ENCODE peak calls at places on chromosomes 6 and 20, in four cellular contexts. One of them, this sample, is unnamed.

GRCh38 chr20:13868331-13868730 is 83.5 kb downstream of the NDUFAF5 start:
- DNase-seq in brain microvascular endothelial cell: peak
- DNase-seq in hepatocyte: no peak
- DNase-seq in globus pallidus: peak
- DNase-seq in this sample: no peak

GRCh38 chr20:25247666-25248500 is at the start of gene PYGB:
- DNase-seq in brain microvascular endothelial cell: peak
- DNase-seq in hepatocyte: peak
- DNase-seq in globus pallidus: peak
- DNase-seq in this sample: peak

GRCh38 chr20:37133952-37134351 is 38.2 kb upstream of the RBL1 start:
- DNase-seq in globus pallidus: no peak
- DNase-seq in hepatocyte: no peak
- DNase-seq in brain microvascular endothelial cell: no peak
- DNase-seq in this sample: no peak

GRCh38 chr20:19211661-19212523 is 550 bp upstream of the SLC24A3 start:
- DNase-seq in hepatocyte: peak
- DNase-seq in globus pallidus: peak
- DNase-seq in brain microvascular endothelial cell: no peak
- DNase-seq in this sample: no peak

GRCh38 chr20:40073535-40074111 is 615.4 kb downstream of the MAFB start:
- DNase-seq in globus pallidus: no peak
- DNase-seq in hepatocyte: peak
- DNase-seq in brain microvascular endothelial cell: peak
- DNase-seq in this sample: no peak

GRCh38 chr6:143179096-143179495 is 118.4 kb downstream of the AIG1 start:
- DNase-seq in brain microvascular endothelial cell: no peak
- DNase-seq in hepatocyte: no peak
- DNase-seq in globus pallidus: no peak
- DNase-seq in this sample: no peak

GRCh38 chr6:26183581-26184408 is 96.6 kb downstream of the HFE start:
- DNase-seq in brain microvascular endothelial cell: peak
- DNase-seq in globus pallidus: peak
- DNase-seq in hepatocyte: peak
- DNase-seq in this sample: peak

GRCh38 chr6:8707956-8708772 is 272.8 kb upstream of the SLC35B3 start:
- DNase-seq in brain microvascular endothelial cell: no peak
- DNase-seq in globus pallidus: peak
- DNase-seq in hepatocyte: peak
- DNase-seq in this sample: no peak

GRCh38 chr20:829531-829930 is 4.0 kb upstream of the FAM110A start:
- DNase-seq in hepatocyte: no peak
- DNase-seq in globus pallidus: no peak
- DNase-seq in brain microvascular endothelial cell: peak
- DNase-seq in this sample: no peak

GRCh38 chr6:21946298-21946783 is 350.5 kb downstream of the PRL start:
- DNase-seq in brain microvascular endothelial cell: peak
- DNase-seq in hepatocyte: no peak
- DNase-seq in globus pallidus: no peak
- DNase-seq in this sample: no peak

GRCh38 chr6:157151029-157151428 is 172.3 kb downstream of the TMEM242 start:
- DNase-seq in brain microvascular endothelial cell: peak
- DNase-seq in hepatocyte: no peak
- DNase-seq in globus pallidus: no peak
- DNase-seq in this sample: no peak

GRCh38 chr6:132734694-132735236 is 20.9 kb upstream of the VNN1 start:
- DNase-seq in brain microvascular endothelial cell: no peak
- DNase-seq in globus pallidus: peak
- DNase-seq in hepatocyte: peak
- DNase-seq in this sample: no peak

GRCh38 chr6:14770572-14770971 is 475.3 kb upstream of the JARID2 start:
- DNase-seq in globus pallidus: no peak
- DNase-seq in hepatocyte: no peak
- DNase-seq in brain microvascular endothelial cell: peak
- DNase-seq in this sample: no peak

GRCh38 chr6:150175611-150176151 is 32.8 kb downstream of the PPP1R14C start:
- DNase-seq in globus pallidus: no peak
- DNase-seq in hepatocyte: no peak
- DNase-seq in brain microvascular endothelial cell: no peak
- DNase-seq in this sample: no peak

GRCh38 chr20:20632644-20633043 is 79.8 kb downstream of the RALGAPA2 start:
- DNase-seq in globus pallidus: no peak
- DNase-seq in brain microvascular endothelial cell: no peak
- DNase-seq in hepatocyte: no peak
- DNase-seq in this sample: no peak

GRCh38 chr20:3350412-3350811 is 57.1 kb downstream of the DNAAF9 start:
- DNase-seq in hepatocyte: no peak
- DNase-seq in brain microvascular endothelial cell: no peak
- DNase-seq in globus pallidus: no peak
- DNase-seq in this sample: no peak

GRCh38 chr6:106134906-106135634 is 48.9 kb downstream of the PRDM1 start:
- DNase-seq in globus pallidus: no peak
- DNase-seq in brain microvascular endothelial cell: no peak
- DNase-seq in hepatocyte: peak
- DNase-seq in this sample: no peak

GRCh38 chr20:61818746-61819483 is 246.8 kb downstream of the TAF4 start:
- DNase-seq in hepatocyte: no peak
- DNase-seq in globus pallidus: no peak
- DNase-seq in brain microvascular endothelial cell: no peak
- DNase-seq in this sample: no peak

GRCh38 chr20:58107533-58107932 is 120.9 kb downstream of the ANKRD60 start:
- DNase-seq in hepatocyte: no peak
- DNase-seq in brain microvascular endothelial cell: no peak
- DNase-seq in globus pallidus: no peak
- DNase-seq in this sample: no peak

GRCh38 chr6:8548979-8549378 is 113.6 kb upstream of the SLC35B3 start:
- DNase-seq in hepatocyte: no peak
- DNase-seq in globus pallidus: no peak
- DNase-seq in brain microvascular endothelial cell: no peak
- DNase-seq in this sample: no peak

GRCh38 chr20:57400262-57400701 is 9.1 kb downstream of the RBM38 start:
- DNase-seq in brain microvascular endothelial cell: no peak
- DNase-seq in globus pallidus: no peak
- DNase-seq in hepatocyte: no peak
- DNase-seq in this sample: no peak

GRCh38 chr6:144055121-144055931 is 40.0 kb downstream of the SF3B5 start:
- DNase-seq in brain microvascular endothelial cell: no peak
- DNase-seq in globus pallidus: peak
- DNase-seq in hepatocyte: no peak
- DNase-seq in this sample: no peak

GRCh38 chr6:17998442-17998841 is 11.0 kb upstream of the KIF13A start:
- DNase-seq in hepatocyte: no peak
- DNase-seq in brain microvascular endothelial cell: no peak
- DNase-seq in globus pallidus: no peak
- DNase-seq in this sample: no peak

GRCh38 chr6:33160728-33161323 is 31.4 kb downstream of the COL11A2 start:
- DNase-seq in brain microvascular endothelial cell: peak
- DNase-seq in globus pallidus: peak
- DNase-seq in hepatocyte: peak
- DNase-seq in this sample: no peak

This sample was measured in effector CD8-positive, alpha-beta T cell.